ENCODE peak calls at places on chromosomes 1 and 21, in six cellular contexts. M, B, I, J, Y and C are unnamed samples.

GRCh38 chr1:40755052-40755451 is 28.5 kb upstream of the KCNQ4 start:
- DNase-seq in M (no peak), B (no peak), I (no peak), J (no peak), Y (no peak), C (no peak)

GRCh38 chr21:17501107-17502006 is 11.5 kb upstream of the CXADR start:
- DNase-seq in M (no peak), B (no peak), I (no peak), J (no peak), Y (peak; percentile 98), C (no peak)

GRCh38 chr1:230792691-230793462 is 45.7 kb downstream of the CAPN9 start:
- DNase-seq in M (no peak), B (no peak), I (peak; percentile 11), J (no peak), Y (peak; percentile 31), C (no peak)

GRCh38 chr1:37958690-37959089 is 11.8 kb upstream of the INPP5B start:
- DNase-seq in M (no peak), B (no peak), I (peak; percentile 93), J (no peak), Y (no peak), C (no peak)

GRCh38 chr1:37946703-37947360 is at the start of gene INPP5B:
- DNase-seq in M (peak; percentile 92), B (peak; percentile 91), I (peak; percentile 87), J (peak; percentile 88), Y (peak; percentile 83), C (peak; percentile 94)

GRCh38 chr1:206890125-206890637 is 7.1 kb upstream of the IL24 start:
- DNase-seq in M (no peak), B (no peak), I (peak; percentile 42), J (no peak), Y (no peak), C (no peak)

GRCh38 chr1:52348704-52349301 is 17.2 kb downstream of the CC2D1B start:
- DNase-seq in M (no peak), B (no peak), I (peak; percentile 44), J (no peak), Y (no peak), C (no peak)

GRCh38 chr1:187987236-187987776 is 1158.6 kb downstream of the PLA2G4A start:
- DNase-seq in M (no peak), B (no peak), I (no peak), J (no peak), Y (no peak), C (no peak)

GRCh38 chr1:109883248-109883955 is 27.2 kb upstream of the CSF1 start:
- DNase-seq in M (no peak), B (no peak), I (no peak), J (peak; percentile 45), Y (peak; percentile 32), C (no peak)

GRCh38 chr1:183633676-183634343 is 1.8 kb downstream of the ARPC5 start:
- DNase-seq in M (no peak), B (no peak), I (peak; percentile 95), J (peak; percentile 62), Y (peak; percentile 89), C (no peak)

GRCh38 chr1:204716687-204717086 is 31.1 kb upstream of the LRRN2 start:
- DNase-seq in M (no peak), B (no peak), I (no peak), J (no peak), Y (peak; percentile 20), C (no peak)

GRCh38 chr1:204713541-204713940 is 28.0 kb upstream of the LRRN2 start:
- DNase-seq in M (no peak), B (no peak), I (no peak), J (no peak), Y (no peak), C (no peak)

GRCh38 chr1:204712718-204713430 is 27.3 kb upstream of the LRRN2 start:
- DNase-seq in M (no peak), B (no peak), I (no peak), J (no peak), Y (no peak), C (no peak)

GRCh38 chr1:204714194-204714860 is 28.8 kb upstream of the LRRN2 start:
- DNase-seq in M (no peak), B (no peak), I (no peak), J (no peak), Y (no peak), C (no peak)

DNA sequence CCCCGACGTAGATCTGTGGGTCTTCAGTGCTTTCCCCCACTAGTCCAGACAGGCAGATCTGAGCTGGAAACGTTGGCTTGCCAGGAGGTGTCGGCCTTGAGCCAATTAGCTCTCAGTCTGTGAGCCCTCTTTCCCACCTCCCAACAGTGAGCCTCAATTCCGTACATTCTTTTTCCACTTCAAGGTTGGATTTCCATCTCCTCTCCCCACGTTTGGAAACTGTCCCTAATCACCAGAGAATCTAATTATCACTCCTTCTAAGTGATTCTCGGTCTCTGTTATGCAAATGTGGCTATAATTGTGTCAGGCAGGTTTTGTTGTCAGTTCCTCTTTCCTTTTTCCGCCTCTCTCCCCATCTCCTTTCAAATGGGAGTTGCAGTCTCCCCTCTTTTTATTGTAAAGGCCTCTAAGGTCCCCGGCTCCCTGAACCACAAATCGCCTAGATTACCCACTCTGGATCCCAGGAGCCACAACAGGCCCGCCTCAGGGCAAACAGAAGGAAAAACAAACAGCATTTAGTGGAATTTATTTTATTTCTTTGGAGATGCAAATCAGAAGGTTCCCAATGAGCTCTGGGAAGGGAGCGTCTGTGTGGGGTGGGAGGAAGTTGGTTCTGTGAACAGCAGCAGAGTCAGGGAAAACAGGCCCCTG is 29.4 kb upstream of the LRRN2 start:
- DNase-seq in M (no peak), B (no peak), I (no peak), J (no peak), Y (no peak), C (no peak)
- TF ChIP-seq CTCF in M (no peak), B (no peak), I (no peak), J (no peak), Y (peak; percentile 46), C (no peak)

GRCh38 chr1:161131721-161132409 is 602 bp downstream of the DEDD start:
- DNase-seq in M (no peak), B (no peak), I (peak; percentile 24), J (no peak), Y (no peak), C (no peak)

GRCh38 chr1:161128591-161129420 is 3.7 kb downstream of the DEDD start:
- DNase-seq in M (no peak), B (no peak), I (no peak), J (no peak), Y (no peak), C (no peak)

GRCh38 chr1:161127649-161128048 is 4.8 kb downstream of the DEDD start:
- DNase-seq in M (no peak), B (no peak), I (no peak), J (no peak), Y (no peak), C (no peak)

GRCh38 chr1:161132410-161133219 is at the start of gene DEDD:
- DNase-seq in M (peak; percentile 95), B (peak; percentile 95), I (peak; percentile 96), J (peak; percentile 96), Y (peak; percentile 92), C (peak; percentile 93)

DNA sequence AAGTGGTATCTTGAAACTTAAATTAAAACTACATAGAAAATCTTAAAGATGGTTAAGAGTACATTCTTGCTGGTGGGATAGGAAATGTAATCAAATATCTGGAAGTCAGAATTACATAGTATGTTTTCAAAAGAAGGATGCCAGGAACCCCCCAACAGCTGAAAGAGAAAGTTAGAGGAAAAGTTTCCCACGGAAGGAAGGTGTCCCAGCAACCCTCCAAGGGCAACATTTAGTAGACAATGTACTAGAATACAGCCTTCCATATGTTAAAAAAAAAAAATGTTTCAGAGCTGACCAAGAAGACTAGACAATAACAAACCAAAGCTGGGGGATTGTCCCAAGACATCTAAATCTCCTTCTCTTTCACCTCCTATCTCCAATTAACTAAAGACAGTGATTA is 2.2 kb downstream of the DEDD start:
- DNase-seq in M (no peak), B (no peak), I (no peak), J (no peak), Y (no peak), C (no peak)
- H3K4me1 ChIP-seq in M (peaks cover 24% of the 10 kb centered on the region), B (peaks cover 60% of the 10 kb centered on the region), I (no peaks in the 10 kb centered on the region), J (peaks cover 12% of the 10 kb centered on the region), Y (peaks cover 27% of the 10 kb centered on the region), C (peaks cover 75% of the 10 kb centered on the region)

DNA sequence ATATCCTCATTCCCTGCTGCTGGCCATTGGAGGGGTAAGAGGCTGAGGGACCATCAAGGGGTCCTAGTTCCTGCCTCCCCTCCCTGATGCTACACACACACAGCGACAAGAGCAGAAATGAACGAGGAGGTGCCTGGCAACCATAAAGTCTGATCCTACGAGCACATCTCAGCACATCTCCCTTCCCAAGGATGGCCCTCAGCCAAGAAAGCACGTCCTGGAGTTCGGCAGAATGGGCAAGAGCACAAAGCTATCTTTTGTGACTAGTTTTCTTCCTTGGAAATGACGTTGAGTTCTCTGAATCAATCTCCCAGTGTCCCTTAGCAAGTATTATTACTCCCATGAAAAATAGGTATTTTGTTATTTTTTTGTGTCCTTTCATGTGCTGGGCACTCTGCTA is 222.7 kb upstream of the RAB4A start:
- DNase-seq in M (no peak), B (no peak), I (no peak), J (no peak), Y (no peak), C (no peak)
- H3K27me3 ChIP-seq in M (peaks cover 12% of the 10 kb centered on the region), B (no peaks in the 10 kb centered on the region), I (peaks cover 13% of the 10 kb centered on the region), J (no peaks in the 10 kb centered on the region), Y (no peaks in the 10 kb centered on the region), C (no peaks in the 10 kb centered on the region)

GRCh38 chr1:54405894-54406293 is 300 bp downstream of the SSBP3 start:
- DNase-seq in M (peak; percentile 70), B (no peak), I (no peak), J (peak; percentile 34), Y (no peak), C (peak; percentile 37)

GRCh38 chr1:54406339-54407181 is at the start of gene SSBP3:
- DNase-seq in M (peak; percentile 96), B (peak; percentile 94), I (peak; percentile 88), J (peak; percentile 89), Y (peak; percentile 79), C (peak; percentile 92)

GRCh38 chr1:54403808-54404261 is 2.4 kb downstream of the SSBP3 start:
- DNase-seq in M (no peak), B (no peak), I (peak; percentile 84), J (no peak), Y (no peak), C (no peak)

GRCh38 chr1:54404263-54404662 is 1.9 kb downstream of the SSBP3 start:
- DNase-seq in M (no peak), B (no peak), I (no peak), J (no peak), Y (no peak), C (no peak)

DNA sequence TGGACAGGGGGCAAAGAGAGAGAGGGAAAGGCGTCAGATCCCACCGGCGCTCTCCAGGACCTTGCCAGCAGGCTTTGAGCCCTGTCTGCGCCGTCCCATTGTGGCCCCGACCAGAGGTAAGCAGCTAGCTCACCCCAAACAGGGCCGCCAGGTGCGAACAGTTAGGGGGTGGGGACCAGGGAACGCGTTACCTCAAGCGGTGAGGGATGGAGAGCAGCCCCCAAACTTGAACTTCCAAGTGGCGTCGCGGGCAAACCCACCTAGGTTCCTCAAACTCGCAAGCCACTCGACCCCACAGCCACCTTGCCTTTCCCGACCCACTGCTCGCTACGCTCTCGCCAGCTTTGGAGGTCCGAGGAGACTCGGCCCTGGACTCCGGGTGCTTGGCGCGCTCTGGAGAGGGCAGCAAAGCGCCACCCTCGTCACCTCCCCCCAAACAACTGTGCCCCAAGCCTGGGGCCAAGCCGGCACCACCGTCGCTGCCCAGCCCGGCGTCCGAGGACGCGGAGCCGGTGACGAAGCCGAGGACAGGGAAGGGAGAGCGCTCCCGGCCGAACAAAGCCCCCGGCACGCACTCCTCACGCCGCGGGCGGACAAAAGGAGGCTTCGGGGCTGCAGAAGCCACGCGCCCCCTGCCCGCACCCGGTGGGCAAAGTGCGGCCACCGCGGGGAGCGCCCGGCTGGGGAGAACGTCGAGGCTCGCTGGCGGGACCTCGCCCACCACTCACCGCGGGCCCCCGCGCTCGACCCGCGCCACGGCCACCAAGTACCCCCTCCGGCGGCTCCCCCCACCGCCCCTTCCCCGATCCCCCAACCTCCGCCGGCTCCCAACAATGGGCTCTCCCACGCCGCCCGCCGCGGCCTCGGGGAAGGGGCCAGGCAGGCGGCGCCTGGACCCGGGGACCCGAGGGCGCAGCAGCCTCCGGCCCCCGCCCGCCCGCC is 984 bp downstream of the SSBP3 start:
- DNase-seq in M (peak; percentile 69), B (peak; percentile 55), I (no peak), J (no peak), Y (no peak), C (peak; percentile 88)
- TF ChIP-seq CTCF in M (no peak), B (no peak), I (no peak), J (no peak), Y (peak; percentile 59), C (no peak)